ENCODE peak calls at places on chromosomes 11 and 22, in nine cellular contexts. R is neuronal stem cell, C is Karpas-422, A is PC-9, Z is OCI-LY7, O is GM23338, J is hepatocyte, W is PC-3, K is astrocyte. S is an unnamed sample.

GRCh38 chr11:83600656-83601055 is 314.5 kb upstream of the CCDC90B start:
- DNase-seq in R (no peak), C (no peak), A (peak; percentile 10), Z (no peak), O (no peak), J (peak; percentile 11), W (no peak), K (no peak), S (no peak)

GRCh38 chr11:75563978-75564552 is 2.0 kb downstream of the SERPINH1 start:
- DNase-seq in R (peak; percentile 71), C (no peak), A (no peak), Z (no peak), O (peak; percentile 91), J (peak; percentile 90), W (no peak), K (peak; percentile 83), S (peak; percentile 81)

GRCh38 chr11:79200398-79201070 is 240.3 kb downstream of the TENM4 start:
- DNase-seq in R (no peak), C (no peak), A (no peak), Z (no peak), O (no peak), J (no peak), W (no peak), K (no peak), S (no peak)

GRCh38 chr11:83257638-83258229 is 28.4 kb downstream of the CCDC90B start:
- DNase-seq in R (no peak), C (no peak), A (peak; percentile 93), Z (no peak), O (no peak), J (peak; percentile 7), W (peak; percentile 79), K (peak; percentile 89), S (no peak)

GRCh38 chr11:109306322-109306721 is 115.7 kb upstream of the C11orf87 start:
- DNase-seq in R (no peak), C (no peak), A (no peak), Z (no peak), O (no peak), J (no peak), W (no peak), K (peak; percentile 75), S (no peak)

GRCh38 chr11:134854391-134854991 is 442.4 kb upstream of the B3GAT1 start:
- DNase-seq in R (no peak), C (no peak), A (no peak), Z (no peak), O (no peak), J (no peak), W (no peak), K (no peak), S (no peak)

GRCh38 chr22:49373289-49373666 is 454.4 kb downstream of the BRD1 start:
- DNase-seq in R (no peak), C (no peak), A (no peak), Z (no peak), O (no peak), J (no peak), W (no peak), K (no peak), S (no peak)

GRCh38 chr11:94219771-94220170 is 84.6 kb upstream of the IZUMO1R start:
- DNase-seq in R (no peak), C (no peak), A (peak; percentile 59), Z (peak; percentile 6), O (peak; percentile 27), J (no peak), W (peak; percentile 38), K (no peak), S (no peak)

GRCh38 chr22:30245181-30245984 is 1.2 kb downstream of the LIF start:
- DNase-seq in R (no peak), C (no peak), A (no peak), Z (no peak), O (peak; percentile 75), J (peak; percentile 44), W (no peak), K (no peak), S (no peak)

GRCh38 chr22:36383110-36383581 is 4.6 kb downstream of the MYH9 start:
- DNase-seq in R (no peak), C (no peak), A (peak; percentile 85), Z (peak; percentile 77), O (no peak), J (no peak), W (peak; percentile 87), K (peak; percentile 98), S (peak; percentile 41)

GRCh38 chr11:47161134-47161854 is 15.4 kb downstream of the ARFGAP2 start:
- DNase-seq in R (peak; percentile 71), C (peak; percentile 92), A (peak; percentile 51), Z (peak; percentile 89), O (peak; percentile 93), J (peak; percentile 86), W (peak; percentile 71), K (no peak), S (peak; percentile 86)

GRCh38 chr11:76577199-76577920 is 93.2 kb downstream of the LRRC32 start:
- DNase-seq in R (no peak), C (no peak), A (peak; percentile 95), Z (no peak), O (no peak), J (peak; percentile 88), W (peak; percentile 98), K (peak; percentile 72), S (no peak)

GRCh38 chr11:36818410-36818809 is 220.4 kb upstream of the RAG2 start:
- DNase-seq in R (no peak), C (no peak), A (no peak), Z (no peak), O (peak; percentile 17), J (no peak), W (no peak), K (no peak), S (no peak)

GRCh38 chr11:13939952-13940610 is 22.4 kb upstream of the SPON1 start:
- DNase-seq in R (no peak), C (no peak), A (peak; percentile 91), Z (no peak), O (no peak), J (no peak), W (peak; percentile 85), K (no peak), S (no peak)
- H2AFZ ChIP-seq in R (no peak overlapping the region), C (no peak overlapping the region), A (peak overlapping the region; percentile 58), Z (peak overlapping the region; percentile 20), O (no peak overlapping the region), J (no peak overlapping the region), W (no peak overlapping the region), K (no peak overlapping the region), S (peak overlapping the region; percentile 81)

GRCh38 chr22:40721266-40721665 is 42.0 kb downstream of the MCHR1 start:
- DNase-seq in R (no peak), C (no peak), A (peak; percentile 71), Z (no peak), O (peak; percentile 45), J (peak; percentile 37), W (peak; percentile 21), K (peak; percentile 71), S (no peak)

GRCh38 chr22:40718250-40719204 is 39.2 kb downstream of the MCHR1 start:
- DNase-seq in R (no peak), C (no peak), A (no peak), Z (no peak), O (no peak), J (no peak), W (no peak), K (no peak), S (no peak)

GRCh38 chr22:40723396-40723933 is 44.2 kb downstream of the MCHR1 start:
- DNase-seq in R (no peak), C (no peak), A (no peak), Z (no peak), O (peak; percentile 65), J (no peak), W (no peak), K (no peak), S (no peak)

GRCh38 chr22:40719599-40719998 is 40.3 kb downstream of the MCHR1 start:
- DNase-seq in R (no peak), C (no peak), A (no peak), Z (no peak), O (no peak), J (no peak), W (no peak), K (no peak), S (no peak)

DNA sequence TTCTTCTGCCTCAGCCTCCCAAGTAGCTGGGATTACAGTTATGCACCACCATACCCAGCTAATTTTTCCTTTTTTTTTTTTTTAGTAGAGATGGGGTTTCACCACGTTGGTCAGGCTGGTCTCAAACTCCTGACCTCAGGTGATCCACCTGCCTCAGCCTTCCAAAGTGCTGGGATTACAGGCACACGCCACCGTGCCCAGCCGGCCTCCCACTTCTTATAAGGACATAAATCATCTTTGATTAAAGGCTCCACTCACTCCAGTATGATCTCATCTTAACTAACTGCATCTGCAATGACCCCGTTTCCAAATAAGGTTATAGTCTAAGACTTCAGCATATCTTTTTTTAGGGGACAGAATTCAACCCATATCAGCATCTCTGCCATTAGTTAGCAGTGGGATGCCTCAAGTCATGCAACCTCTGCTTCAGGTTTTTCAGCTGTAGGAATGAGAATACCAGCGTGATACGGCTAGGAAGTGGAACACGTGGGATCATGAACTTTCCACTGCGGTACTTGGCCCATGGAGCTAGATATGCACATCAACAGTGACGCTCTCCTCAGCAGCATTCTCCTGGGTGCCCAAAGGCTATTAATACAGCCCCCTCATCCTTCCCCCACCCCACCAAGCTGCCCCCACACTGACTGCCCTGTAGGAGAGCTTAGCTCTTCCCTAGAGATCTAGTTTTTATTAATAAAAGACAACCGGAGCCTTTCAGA is 41.4 kb downstream of the MCHR1 start:
- DNase-seq in R (no peak), C (no peak), A (no peak), Z (no peak), O (no peak), J (no peak), W (no peak), K (peak; percentile 54), S (no peak)
- H2AFZ ChIP-seq in R (no peak overlapping the region), C (no peak overlapping the region), A (no peak overlapping the region), Z (peak overlapping the region; percentile 51), O (peak overlapping the region; percentile 63), J (no peak overlapping the region), W (no peak overlapping the region), K (no peak overlapping the region), S (no peak overlapping the region)

DNA sequence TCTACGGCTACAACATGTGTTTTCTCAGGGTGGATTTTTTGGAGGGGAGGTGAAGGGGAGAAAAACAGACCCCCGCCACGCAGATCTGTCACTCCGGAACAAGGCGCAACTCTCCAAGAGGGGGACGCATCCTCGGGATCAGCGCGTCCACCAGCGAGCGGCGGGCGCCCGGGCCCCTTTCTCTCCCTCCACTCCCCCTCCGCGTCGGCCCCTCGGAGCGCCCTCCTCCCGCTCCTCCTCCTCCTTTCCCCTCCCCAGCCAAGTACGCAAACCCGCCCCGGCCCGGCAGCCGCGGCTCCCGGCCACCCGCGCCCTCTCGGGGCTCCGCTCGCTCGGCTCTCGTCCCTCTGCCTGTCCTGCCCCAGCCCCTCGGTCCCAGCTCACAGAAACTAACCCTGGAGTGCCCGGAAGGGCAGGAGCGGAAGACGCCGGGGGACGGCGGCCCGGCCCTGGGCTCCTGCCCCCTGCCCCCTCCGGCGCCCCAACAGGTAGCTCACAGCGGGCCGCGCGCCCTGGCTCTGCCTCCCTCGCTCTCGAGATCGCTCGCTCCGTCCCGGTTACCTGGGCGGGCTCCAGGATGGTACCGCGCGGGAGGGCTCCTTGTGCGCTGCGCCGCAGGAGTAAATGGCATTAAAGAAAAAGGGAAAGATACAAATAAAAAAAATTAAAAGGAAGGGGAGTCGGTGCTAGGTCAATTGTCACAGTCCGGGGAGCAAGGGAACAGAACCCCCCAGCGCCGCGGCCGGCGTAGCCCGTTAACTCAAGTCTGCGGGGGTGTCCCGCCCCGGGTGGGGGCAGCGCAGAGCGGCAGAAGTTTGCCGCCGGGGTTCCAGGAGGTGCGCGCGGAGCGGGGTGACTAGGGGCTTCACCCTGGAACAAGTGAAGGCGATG is 131.4 kb upstream of the C11orf58 start:
- DNase-seq in R (peak; percentile 53), C (no peak), A (no peak), Z (no peak), O (peak; percentile 58), J (peak; percentile 71), W (no peak), K (no peak), S (peak; percentile 47)
- H2AFZ ChIP-seq in R (peak overlapping the region; percentile 84), C (no peak overlapping the region), A (peak overlapping the region; percentile 97), Z (no peak overlapping the region), O (peak overlapping the region; percentile 76), J (peak overlapping the region; percentile 72), W (peak overlapping the region; percentile 26), K (peak overlapping the region; percentile 86), S (peak overlapping the region; percentile 86)

GRCh38 chr11:117390743-117391142 is 63.1 kb downstream of the CEP164 start:
- DNase-seq in R (no peak), C (no peak), A (no peak), Z (no peak), O (no peak), J (no peak), W (no peak), K (no peak), S (no peak)
- H2AFZ ChIP-seq in R (no peak overlapping the region), C (no peak overlapping the region), A (no peak overlapping the region), Z (no peak overlapping the region), O (no peak overlapping the region), J (no peak overlapping the region), W (no peak overlapping the region), K (no peak overlapping the region), S (no peak overlapping the region)